ENCODE peak calls at places on chromosome 14, in four cellular contexts. A, R, P and H are unnamed samples.

GRCh38 chr14:33692762-33693161 is 258.1 kb downstream of the EGLN3 start:
- DNase-seq in R (no peak), A (no peak), P (no peak), H (no peak)

GRCh38 chr14:103301512-103302197 is 32.4 kb upstream of the EIF5 start:
- DNase-seq in A (no peak), R (no peak), P (no peak), H (no peak)

GRCh38 chr14:54562334-54562733 is 4.6 kb upstream of the SAMD4A start:
- DNase-seq in A (no peak), R (no peak), P (no peak), H (no peak)

GRCh38 chr14:95442633-95443021 is 73.8 kb downstream of the SYNE3 start:
- DNase-seq in A (peak; percentile 91), P (peak; percentile 49), R (peak; percentile 66), H (peak; percentile 51)

GRCh38 chr14:29446971-29447370 is 480.7 kb downstream of the PRKD1 start:
- DNase-seq in A (no peak), R (no peak), P (no peak), H (no peak)

GRCh38 chr14:61578745-61579144 is 116.6 kb upstream of the HIF1A start:
- DNase-seq in A (no peak), R (no peak), P (no peak), H (no peak)

GRCh38 chr14:32203928-32204357 is 874 bp upstream of the RNU6-8 start:
- DNase-seq in R (peak; percentile 31), A (no peak), P (no peak), H (no peak)

GRCh38 chr14:22882529-22883190 is 362 bp upstream of the REM2 start:
- DNase-seq in A (no peak), P (peak; percentile 39), R (no peak), H (no peak)

GRCh38 chr14:89365071-89365801 is 51.8 kb downstream of the FOXN3 start:
- DNase-seq in A (no peak), P (no peak), R (no peak), H (no peak)

GRCh38 chr14:65224799-65225198 is 122.5 kb upstream of the MAX start:
- DNase-seq in R (no peak), P (no peak), A (no peak), H (no peak)

GRCh38 chr14:56579345-56580316 is at the start of gene TMEM260:
- DNase-seq in R (peak; percentile 81), P (peak; percentile 85), A (peak; percentile 84), H (peak; percentile 69)
- TF ChIP-seq REST in R (no peak), P (no peak), A (no peak), H (no peak)

DNA sequence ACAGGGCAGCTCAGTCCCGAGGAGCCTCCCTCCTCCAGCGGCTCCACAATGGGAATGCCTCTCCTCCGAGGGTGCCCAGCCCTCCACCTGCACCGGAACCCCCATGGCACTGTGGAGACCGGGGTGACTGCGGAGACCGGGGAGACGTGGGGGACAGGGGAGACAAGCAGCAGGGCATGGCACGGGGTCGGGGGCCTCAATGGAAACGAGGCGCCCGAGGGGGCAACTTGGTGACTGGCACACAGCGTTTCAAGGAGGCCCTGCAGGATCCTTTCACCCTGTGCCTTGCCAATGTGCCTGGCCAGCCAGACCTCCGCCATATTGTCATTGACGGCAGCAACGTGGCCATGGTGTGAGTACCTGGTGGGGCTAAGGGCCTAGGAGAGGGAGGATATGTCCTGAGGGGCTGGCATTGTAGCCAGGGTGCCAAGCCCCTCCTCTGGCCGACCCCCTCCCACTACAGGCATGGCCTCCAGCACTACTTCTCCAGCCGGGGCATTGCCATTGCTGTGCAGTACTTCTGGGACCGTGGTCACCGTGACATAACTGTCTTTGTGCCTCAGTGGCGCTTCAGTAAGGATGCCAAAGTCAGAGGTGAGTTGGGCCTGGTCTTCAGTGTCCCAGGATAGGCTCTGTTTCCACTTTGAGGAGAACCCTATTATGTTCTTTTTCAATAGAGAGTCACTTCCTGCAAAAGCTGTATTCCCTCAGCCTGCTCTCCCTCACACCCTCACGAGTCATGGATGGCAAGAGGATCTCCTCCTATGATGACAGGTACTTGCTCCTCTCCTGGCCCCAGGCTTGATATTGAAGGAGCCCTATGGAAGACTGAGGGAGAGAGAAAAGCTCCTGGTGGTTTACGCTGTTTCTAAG is 2.7 kb downstream of the KHNYN start:
- DNase-seq in A (no peak), P (no peak), R (no peak), H (no peak)
- TF ChIP-seq REST in A (no peak), P (no peak), R (no peak), H (no peak)

GRCh38 chr14:50943943-50944646 is at the start of gene PYGL:
- DNase-seq in R (peak; percentile 55), P (peak; percentile 43), A (peak; percentile 65), H (no peak)
- TF ChIP-seq REST in R (no peak), P (no peak), A (no peak), H (no peak)

DNA sequence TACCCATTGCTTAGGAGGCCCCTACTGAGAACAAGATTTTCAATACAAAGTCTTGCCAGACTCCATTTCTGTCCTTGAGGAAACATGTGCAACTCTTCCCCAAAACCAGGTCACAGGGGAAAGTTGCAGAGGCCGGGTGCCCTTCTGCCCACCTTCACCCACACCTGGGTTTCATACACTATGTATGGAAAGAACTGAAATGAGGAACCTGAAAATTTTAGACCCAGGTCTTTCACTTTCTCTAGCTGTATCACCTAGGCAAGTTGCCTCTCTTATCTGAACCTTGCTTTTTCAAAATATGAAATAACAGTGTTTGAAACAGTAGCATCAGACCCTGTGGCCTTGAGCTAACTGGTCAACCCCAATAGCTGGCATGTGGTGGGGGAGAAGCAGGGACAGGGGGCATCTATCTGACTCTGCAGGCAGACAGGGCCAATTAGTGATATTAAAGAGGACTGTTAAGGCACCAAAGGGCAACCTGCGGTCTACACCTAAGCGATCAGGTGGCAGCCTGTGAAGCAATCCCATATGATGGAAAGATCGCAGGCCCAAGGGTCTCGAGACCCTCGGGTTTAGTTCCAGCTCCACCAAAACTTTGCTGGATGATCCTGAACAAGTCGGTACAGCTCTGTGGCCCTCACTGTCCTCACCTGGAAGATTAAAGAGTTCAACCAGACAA is 346.5 kb downstream of the BCL11B start:
- DNase-seq in R (no peak), A (no peak), P (no peak), H (no peak)
- TF ChIP-seq REST in R (no peak), A (no peak), P (no peak), H (no peak)

GRCh38 chr14:21071225-21072041 is 1.3 kb downstream of the ARHGEF40 start:
- DNase-seq in A (peak; percentile 37), P (no peak), R (peak; percentile 56), H (no peak)
- TF ChIP-seq REST in A (no peak), P (no peak), R (no peak), H (no peak)

GRCh38 chr14:24813819-24814259 is 179.8 kb upstream of the GZMB start:
- DNase-seq in A (no peak), R (peak; percentile 76), P (no peak), H (no peak)
- TF ChIP-seq REST in A (no peak), R (no peak), P (no peak), H (no peak)

GRCh38 chr14:92513966-92514843 is 624 bp downstream of the RIN3 start:
- DNase-seq in P (no peak), R (peak; percentile 36), A (peak; percentile 40), H (no peak)

GRCh38 chr14:92513204-92513965 is at the start of gene RIN3:
- DNase-seq in R (peak; percentile 38), P (no peak), A (peak; percentile 46), H (no peak)

GRCh38 chr14:92512807-92513203 is 776 bp upstream of the RIN3 start:
- DNase-seq in P (no peak), A (no peak), R (no peak), H (no peak)

GRCh38 chr14:92510972-92511371 is 2.6 kb upstream of the RIN3 start:
- DNase-seq in P (peak; percentile 51), R (peak; percentile 48), A (no peak), H (no peak)

GRCh38 chr14:92511472-92512247 is 1.9 kb upstream of the RIN3 start:
- DNase-seq in A (peak; percentile 97), P (peak; percentile 94), R (no peak), H (peak; percentile 48)
- TF ChIP-seq REST in A (no peak), P (no peak), R (no peak), H (no peak)

GRCh38 chr14:104676130-104676693 is 13.2 kb upstream of the INF2 start:
- DNase-seq in P (no peak), R (no peak), A (no peak), H (no peak)

GRCh38 chr14:104678901-104679705 is 10.3 kb upstream of the INF2 start:
- DNase-seq in P (no peak), R (no peak), A (no peak), H (no peak)

GRCh38 chr14:104678346-104678745 is 11.1 kb upstream of the INF2 start:
- DNase-seq in A (no peak), R (no peak), P (no peak), H (no peak)

GRCh38 chr14:104676694-104677505 is 12.5 kb upstream of the INF2 start:
- DNase-seq in R (peak; percentile 55), P (no peak), A (no peak), H (no peak)

GRCh38 chr14:104677506-104678332 is 11.7 kb upstream of the INF2 start:
- DNase-seq in P (no peak), A (peak; percentile 75), R (no peak), H (no peak)
- TF ChIP-seq REST in P (no peak), A (no peak), R (no peak), H (no peak)

GRCh38 chr14:44833376-44833775 is 128.4 kb downstream of the KLHL28 start:
- DNase-seq in A (peak; percentile 3), P (peak; percentile 24), R (no peak), H (no peak)
- TF ChIP-seq REST in A (no peak), P (no peak), R (no peak), H (no peak)